ENCODE peak calls at places on chromosome 19, in nine cellular contexts. Y is lower leg skin, I is transverse colon, A is uterus, J is esophagus muscularis mucosa, E is testis, R is ovary, T is heart left ventricle, N is NB4. M is an unnamed sample.
A peak's percentile ranks its signal among the peaks of the same experiment; 100 is the strongest.

GRCh38 chr19:57351867-57352266 is 796 bp downstream of the ZNF304 start:
- DNase-seq in Y (no peak), I (no peak), A (no peak), J (no peak), E (no peak), R (no peak), T (no peak), N (no peak), M (no peak)

GRCh38 chr19:34556500-34556899 is 74.9 kb downstream of the WTIP start:
- DNase-seq in Y (no peak), I (peak; percentile 18), A (no peak), J (no peak), E (peak; percentile 62), R (no peak), T (no peak), N (peak; percentile 45), M (no peak)

GRCh38 chr19:34461375-34462100 is 20.0 kb upstream of the WTIP start:
- DNase-seq in Y (no peak), I (no peak), A (no peak), J (no peak), E (no peak), R (no peak), T (no peak), N (no peak), M (no peak)

GRCh38 chr19:18468930-18469244 is 31.0 kb upstream of the ISYNA1 start:
- DNase-seq in Y (no peak), I (no peak), A (no peak), J (no peak), E (no peak), R (no peak), T (no peak), N (no peak), M (no peak)

GRCh38 chr19:11195169-11195568 is 2.2 kb downstream of the KANK2 start:
- DNase-seq in Y (no peak), I (no peak), A (no peak), J (no peak), E (no peak), R (peak; percentile 62), T (peak; percentile 47), N (no peak), M (no peak)

GRCh38 chr19:49570138-49570856 is 10.1 kb downstream of the NOSIP start:
- DNase-seq in Y (no peak), I (peak; percentile 73), A (peak; percentile 43), J (no peak), E (peak; percentile 82), R (peak; percentile 62), T (peak; percentile 59), N (peak; percentile 88), M (peak; percentile 67)

GRCh38 chr19:13980340-13980739 is 25.8 kb downstream of the RFX1 start:
- DNase-seq in Y (no peak), I (no peak), A (no peak), J (no peak), E (no peak), R (no peak), T (no peak), N (no peak), M (no peak)

GRCh38 chr19:21335721-21336120 is 6.5 kb upstream of the ZNF708 start:
- DNase-seq in Y (no peak), I (no peak), A (no peak), J (no peak), E (no peak), R (no peak), T (no peak), N (peak; percentile 15), M (no peak)

GRCh38 chr19:35247526-35248309 is 1.1 kb upstream of the LSR start:
- DNase-seq in Y (peak; percentile 54), I (peak; percentile 94), A (no peak), J (peak; percentile 80), E (peak; percentile 88), R (peak; percentile 42), T (peak; percentile 54), N (no peak), M (peak; percentile 72)

GRCh38 chr19:40512473-40513344 is 45.9 kb downstream of the SPTBN4 start:
- DNase-seq in Y (no peak), I (no peak), A (no peak), J (no peak), E (peak; percentile 32), R (no peak), T (no peak), N (no peak), M (no peak)
- H3K4me3 ChIP-seq in Y (no peak overlapping the region), I (no peak overlapping the region), A (no peak overlapping the region), J (peak overlapping the region; percentile 34), E (peak overlapping the region; percentile 36), R (no peak overlapping the region), T (no peak overlapping the region), N (no peak overlapping the region), M (peak overlapping the region; percentile 18)

DNA sequence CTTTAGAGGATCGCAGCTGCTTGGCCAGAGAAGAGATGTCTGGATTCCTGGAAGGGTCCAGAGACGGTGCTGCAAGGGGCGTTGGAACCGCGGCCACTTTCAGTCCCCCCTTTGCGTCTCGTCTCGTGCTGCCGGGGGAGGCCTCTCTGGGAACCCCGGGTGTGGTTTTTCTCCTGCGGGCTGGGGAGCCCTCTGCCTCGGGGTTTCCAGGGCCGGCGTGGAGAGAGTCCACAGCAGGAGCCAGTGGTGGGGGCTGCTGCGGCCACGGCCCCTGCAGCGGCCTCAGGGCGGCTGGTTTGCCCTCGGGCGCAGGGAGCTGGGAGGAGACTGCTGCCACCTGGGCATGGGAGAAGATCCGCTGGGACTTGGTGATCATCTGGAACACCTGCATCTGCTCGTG is 28.5 kb downstream of the ZNF541 start:
- DNase-seq in Y (no peak), I (no peak), A (no peak), J (no peak), E (no peak), R (no peak), T (no peak), N (no peak), M (no peak)
- TF ChIP-seq CTCF in Y (no peak), I (no peak), A (no peak), J (no peak), E (no peak), R (no peak), T (no peak), N (no peak), M (no peak)

DNA sequence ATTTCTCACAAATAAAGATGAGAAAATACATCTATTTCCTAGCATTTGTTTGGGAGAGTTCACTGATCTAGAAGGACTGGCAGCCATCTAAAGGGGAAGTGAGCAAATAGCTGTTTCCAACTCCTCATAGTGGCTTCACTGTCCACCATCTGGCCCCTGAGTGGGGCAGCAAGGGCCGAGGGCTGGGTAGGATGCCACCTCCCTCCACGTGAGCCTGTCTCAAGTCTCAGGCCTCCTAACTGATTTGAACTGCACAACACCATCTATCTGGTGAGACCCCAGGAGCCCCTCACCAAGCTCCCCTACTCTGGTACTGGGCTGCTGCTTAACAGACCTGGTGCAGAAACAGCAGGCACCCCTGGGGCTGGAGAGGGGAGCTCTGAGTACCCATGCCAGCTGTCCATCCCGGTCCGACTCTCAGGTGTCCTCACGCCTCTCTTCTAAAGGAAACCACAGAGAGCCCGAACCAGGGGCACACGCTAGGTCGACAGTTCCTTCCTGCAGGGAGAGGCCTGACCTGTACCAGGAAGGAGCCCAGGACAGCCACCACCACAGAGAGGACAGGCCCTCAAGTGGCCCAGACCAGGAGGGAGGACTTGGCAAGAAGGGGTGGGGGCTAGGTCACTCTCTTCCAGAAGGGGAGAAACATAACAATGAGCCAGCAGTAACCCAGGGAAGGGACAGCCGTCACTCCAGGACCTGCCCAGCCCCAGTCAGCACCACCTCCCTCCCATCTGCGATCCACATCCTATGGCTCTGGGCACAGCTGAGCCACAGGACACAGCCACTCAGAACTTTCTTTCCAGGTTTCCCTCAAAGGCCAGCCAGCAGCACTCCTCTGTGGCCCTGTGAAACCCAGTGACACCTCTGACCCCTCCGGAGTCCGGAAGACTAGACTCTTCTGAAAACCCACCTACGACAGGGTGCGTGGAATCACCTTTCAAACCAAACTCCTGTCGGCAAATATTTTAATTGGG is 12.9 kb upstream of the SLC35E1 start:
- DNase-seq in Y (no peak), I (no peak), A (no peak), J (no peak), E (no peak), R (no peak), T (no peak), N (peak; percentile 48), M (no peak)
- TF ChIP-seq POLR2A in Y (no peak), I (no peak), A (no peak), J (no peak), E (no peak), R (no peak), T (no peak), N (no peak), M (no peak)

GRCh38 chr19:40282920-40283319 is 2.2 kb downstream of the AKT2 start:
- DNase-seq in Y (no peak), I (no peak), A (no peak), J (no peak), E (no peak), R (no peak), T (no peak), N (no peak), M (no peak)
- H3K4me3 ChIP-seq in Y (no peak overlapping the region), I (no peak overlapping the region), A (no peak overlapping the region), J (no peak overlapping the region), E (no peak overlapping the region), R (no peak overlapping the region), T (no peak overlapping the region), N (no peak overlapping the region), M (no peak overlapping the region)

GRCh38 chr19:4496304-4496703 is 22.0 kb downstream of the PLIN4 start:
- DNase-seq in Y (no peak), I (no peak), A (no peak), J (no peak), E (no peak), R (no peak), T (peak; percentile 17), N (no peak), M (no peak)
- TF ChIP-seq CTCF in Y (no peak), I (no peak), A (no peak), J (no peak), E (no peak), R (no peak), T (no peak), N (no peak), M (no peak)

GRCh38 chr19:15378529-15379082 is 981 bp downstream of the AKAP8 start:
- DNase-seq in Y (peak; percentile 50), I (peak; percentile 64), A (no peak), J (no peak), E (peak; percentile 68), R (no peak), T (no peak), N (peak; percentile 73), M (peak; percentile 76)
- TF ChIP-seq POLR2A in Y (no peak), I (no peak), A (no peak), J (no peak), E (no peak), R (no peak), T (no peak), N (no peak), M (no peak)

GRCh38 chr19:12695514-12695913 is 917 bp downstream of the FBXW9 start:
- DNase-seq in Y (no peak), I (no peak), A (no peak), J (no peak), E (no peak), R (no peak), T (no peak), N (no peak), M (no peak)
- H3K4me3 ChIP-seq in Y (no peak overlapping the region), I (peak overlapping the region; percentile 63), A (no peak overlapping the region), J (peak overlapping the region; percentile 75), E (peak overlapping the region; percentile 83), R (peak overlapping the region; percentile 58), T (peak overlapping the region; percentile 61), N (peak overlapping the region; percentile 81), M (peak overlapping the region; percentile 97)